ENCODE peak calls at places on chromosome 10, in four cellular contexts. W is astrocyte of the spinal cord, T is adrenal gland, S is brain microvascular endothelial cell. B is an unnamed sample.

GRCh38 chr10:43623351-43623750 is 17.1 kb downstream of the ZNF485 start:
- DNase-seq in T (no peak), W (peak; percentile 40), S (no peak), B (no peak)

GRCh38 chr10:78513330-78513729 is 479.7 kb downstream of the RPS24 start:
- DNase-seq in W (peak; percentile 45), S (no peak), T (no peak), B (no peak)

GRCh38 chr10:102064503-102064867 is 664 bp upstream of the HPS6 start:
- DNase-seq in T (no peak), W (no peak), S (no peak), B (no peak)

GRCh38 chr10:101021692-101022251 is 9.2 kb downstream of the PDZD7 start:
- DNase-seq in T (no peak), W (no peak), S (no peak), B (no peak)

GRCh38 chr10:60914676-60915075 is 29.3 kb downstream of the RHOBTB1 start:
- DNase-seq in T (no peak), W (peak; percentile 83), S (peak; percentile 60), B (peak; percentile 98)

GRCh38 chr10:124734311-124735166 is 9.6 kb downstream of the FAM53B start:
- DNase-seq in S (no peak), T (no peak), W (no peak), B (no peak)

GRCh38 chr10:31884386-31884785 is 44.2 kb downstream of the ARHGAP12 start:
- DNase-seq in T (no peak), S (no peak), W (no peak), B (no peak)

GRCh38 chr10:72490951-72491350 is 134.9 kb downstream of the MICU1 start:
- DNase-seq in W (no peak), S (peak; percentile 14), T (no peak), B (no peak)

GRCh38 chr10:81367132-81367531 is 507.9 kb upstream of the NRG3 start:
- DNase-seq in T (no peak), S (no peak), W (no peak), B (no peak)

GRCh38 chr10:28432210-28432676 is 100.7 kb upstream of the WAC start:
- DNase-seq in S (peak; percentile 52), T (peak; percentile 32), W (peak; percentile 65), B (peak; percentile 27)

GRCh38 chr10:72186633-72187330 is 29.0 kb upstream of the ANAPC16 start:
- DNase-seq in T (no peak), S (no peak), W (no peak), B (no peak)

GRCh38 chr10:108877130-108877529 is 1046.2 kb downstream of the XPNPEP1 start:
- DNase-seq in T (no peak), W (peak; percentile 2), S (no peak), B (peak; percentile 8)

GRCh38 chr10:125107166-125107949 is 53.0 kb downstream of the CTBP2 start:
- DNase-seq in S (no peak), W (no peak), T (no peak), B (no peak)

GRCh38 chr10:96133135-96133534 is 3.0 kb downstream of the ZNF518A start:
- DNase-seq in T (no peak), S (peak; percentile 12), W (peak; percentile 11), B (no peak)

GRCh38 chr10:122267849-122268737 is 3.0 kb upstream of the BTBD16 start:
- DNase-seq in S (peak; percentile 31), T (peak; percentile 40), W (peak; percentile 29), B (no peak)

GRCh38 chr10:118594392-118595063 is 920 bp downstream of the PRLHR start:
- DNase-seq in W (peak; percentile 22), S (peak; percentile 14), T (peak; percentile 65), B (no peak)

GRCh38 chr10:61262486-61263261 is 190.5 kb downstream of the TMEM26 start:
- DNase-seq in S (no peak), W (peak; percentile 73), T (no peak), B (peak; percentile 51)

GRCh38 chr10:71486465-71487114 is 89.9 kb downstream of the CDH23 start:
- DNase-seq in S (peak; percentile 58), T (peak; percentile 45), W (peak; percentile 10), B (no peak)

GRCh38 chr10:79353726-79354125 is 6.5 kb downstream of the PPIF start:
- DNase-seq in W (no peak), T (no peak), S (no peak), B (no peak)

GRCh38 chr10:71211053-71211452 is 1.3 kb upstream of the UNC5B start:
- DNase-seq in T (no peak), W (no peak), S (no peak), B (no peak)

GRCh38 chr10:61937631-61938284 is 36.3 kb downstream of the ARID5B start:
- DNase-seq in S (no peak), W (peak; percentile 46), T (no peak), B (no peak)

GRCh38 chr10:52440612-52441285 is 126.7 kb downstream of the DKK1 start:
- DNase-seq in T (no peak), S (no peak), W (no peak), B (no peak)

GRCh38 chr10:118918116-118918515 is 111.4 kb upstream of the NANOS1 start:
- DNase-seq in W (no peak), S (no peak), T (no peak), B (no peak)

GRCh38 chr10:129727495-129727894 is 236.6 kb downstream of the EBF3 start:
- DNase-seq in W (no peak), T (no peak), S (no peak), B (no peak)

GRCh38 chr10:6047847-6048246 is 14.3 kb downstream of the IL2RA start:
- DNase-seq in W (no peak), T (no peak), S (no peak), B (no peak)

GRCh38 chr10:11344550-11344949 is 266.9 kb downstream of the USP6NL start:
- DNase-seq in S (no peak), T (no peak), W (no peak), B (no peak)

GRCh38 chr10:7813481-7813880 is 4.8 kb upstream of the TAF3 start:
- DNase-seq in W (no peak), S (no peak), T (no peak), B (no peak)

GRCh38 chr10:7818295-7819125 is at the start of gene TAF3:
- DNase-seq in W (peak; percentile 86), T (peak; percentile 93), S (peak; percentile 77), B (no peak)

GRCh38 chr10:7817984-7818294 is 366 bp upstream of the TAF3 start:
- DNase-seq in T (no peak), S (no peak), W (no peak), B (no peak)

GRCh38 chr10:7819126-7819470 is 793 bp downstream of the TAF3 start:
- DNase-seq in S (peak; percentile 49), W (peak; percentile 52), T (peak; percentile 58), B (no peak)

DNA sequence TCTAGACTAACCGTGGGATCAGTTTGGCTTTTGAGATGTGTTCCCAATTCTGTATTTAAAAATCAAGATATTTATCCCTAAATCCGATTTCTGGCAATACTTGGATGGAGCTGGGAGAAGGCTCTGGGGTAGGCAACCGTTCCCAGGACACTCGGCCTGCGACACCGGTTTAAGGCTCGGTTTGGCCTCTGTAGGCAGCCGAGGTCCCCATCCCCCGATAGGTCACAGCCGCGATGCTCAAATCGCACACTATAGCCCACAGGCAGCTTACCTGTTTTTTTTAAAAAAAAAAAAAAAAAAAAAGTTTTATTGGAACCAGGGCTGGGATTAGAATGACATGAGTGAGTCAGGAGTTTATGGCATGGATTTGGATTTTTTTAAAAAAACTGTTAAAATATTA is 729 bp upstream of the TAF3 start:
- DNase-seq in T (no peak), W (no peak), S (no peak), B (no peak)
- H3K4me3 ChIP-seq in T (no peak overlapping the region), W (peak overlapping the region; percentile 89), S (peak overlapping the region; percentile 95), B (peak overlapping the region; percentile 98)

GRCh38 chr10:68348265-68348741 is 15.6 kb upstream of the PBLD start:
- DNase-seq in T (peak; percentile 24), W (peak; percentile 54), S (peak; percentile 50), B (no peak)
- TF ChIP-seq CTCF in T (peak; percentile 57), W (peak; percentile 83), S (peak; percentile 86), B (peak; percentile 81)

GRCh38 chr10:3886666-3887251 is 101.8 kb upstream of the KLF6 start:
- DNase-seq in T (peak; percentile 58), S (peak; percentile 96), W (peak; percentile 96), B (peak; percentile 79)
- H3K4me3 ChIP-seq in T (no peak overlapping the region), S (no peak overlapping the region), W (no peak overlapping the region), B (no peak overlapping the region)

DNA sequence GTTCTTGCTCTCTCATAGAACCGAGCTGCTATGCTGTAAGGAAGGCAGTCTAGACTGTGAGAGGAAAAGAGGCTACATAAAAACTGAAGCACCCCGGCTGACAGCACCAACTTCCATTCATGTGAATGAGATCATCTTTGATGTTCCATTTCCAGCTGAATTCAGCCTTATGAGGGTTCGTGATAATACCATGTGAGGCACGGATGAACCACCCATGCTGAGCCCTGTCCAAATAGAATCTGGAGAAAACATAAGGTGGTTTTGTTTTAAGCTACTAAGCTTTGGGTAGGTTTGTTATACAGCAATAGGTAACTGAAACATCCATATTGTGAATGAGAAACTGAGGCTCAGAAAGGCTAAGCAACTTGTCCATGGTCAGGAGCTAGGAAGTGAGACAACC is 6.9 kb upstream of the VAX1 start:
- DNase-seq in S (no peak), W (no peak), T (no peak), B (no peak)
- TF ChIP-seq CTCF in S (no peak), W (no peak), T (no peak), B (no peak)

GRCh38 chr10:48248462-48248861 is 26.0 kb downstream of the FRMPD2 start:
- DNase-seq in T (no peak), S (no peak), W (no peak), B (no peak)
- H3K4me3 ChIP-seq in T (no peak overlapping the region), S (no peak overlapping the region), W (no peak overlapping the region), B (no peak overlapping the region)

GRCh38 chr10:105803206-105803605 is 1162.1 kb downstream of the SORCS3 start:
- DNase-seq in T (no peak), W (no peak), S (no peak), B (no peak)

GRCh38 chr10:105793071-105793470 is 1152.0 kb downstream of the SORCS3 start:
- DNase-seq in W (no peak), T (no peak), S (no peak), B (no peak)

GRCh38 chr10:105800626-105801025 is 1159.5 kb downstream of the SORCS3 start:
- DNase-seq in T (no peak), W (peak; percentile 56), S (no peak), B (no peak)

GRCh38 chr10:105797234-105797890 is 1156.3 kb downstream of the SORCS3 start:
- DNase-seq in W (peak; percentile 8), T (no peak), S (peak; percentile 0), B (no peak)
- TF ChIP-seq CTCF in W (peak; percentile 20), T (peak; percentile 26), S (no peak), B (peak; percentile 18)

DNA sequence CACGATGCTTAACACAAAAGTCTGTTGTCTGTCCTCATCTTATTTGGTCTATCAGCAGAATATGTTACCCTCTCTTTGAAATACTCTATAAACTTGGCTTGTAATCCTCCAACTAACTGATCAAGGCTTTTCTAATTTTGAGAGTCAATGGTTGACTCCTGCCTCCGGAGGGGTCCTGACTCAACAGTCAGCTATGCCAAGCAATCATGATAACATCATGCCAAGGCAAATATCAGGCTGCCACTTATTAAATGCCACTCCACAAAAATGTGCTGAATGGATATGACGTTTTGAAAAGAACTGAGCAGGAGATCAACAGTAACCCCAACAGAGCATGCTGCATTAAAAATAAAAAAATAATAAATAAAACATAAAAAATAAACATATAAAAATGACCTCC is 116.1 kb downstream of the PARD3 start:
- DNase-seq in T (no peak), W (peak; percentile 79), S (peak; percentile 77), B (no peak)
- H3K4me3 ChIP-seq in T (no peak overlapping the region), W (no peak overlapping the region), S (no peak overlapping the region), B (no peak overlapping the region)

GRCh38 chr10:49300140-49300974 is 1.4 kb downstream of the C10orf71 start:
- DNase-seq in W (no peak), S (no peak), T (no peak), B (no peak)
- TF ChIP-seq CTCF in W (no peak), S (no peak), T (no peak), B (no peak)

GRCh38 chr10:132788831-132789219 is 2.9 kb upstream of the NKX6-2 start:
- DNase-seq in T (no peak), W (no peak), S (no peak), B (no peak)
- H3K4me3 ChIP-seq in T (no peak overlapping the region), W (no peak overlapping the region), S (no peak overlapping the region), B (no peak overlapping the region)

B was measured in BJ.